ENCODE peak calls at places on chromosomes 4 and X, in six cellular contexts. V, K, Q, Z, E and D are unnamed samples.

GRCh38 chrX:38126179-38126578 is 94.5 kb downstream of the SRPX start:
- DNase-seq in Z (no peak), K (no peak), V (no peak), E (no peak), Q (no peak), D (no peak)

GRCh38 chr4:110799171-110799570 is 176.3 kb upstream of the PITX2 start:
- DNase-seq in Q (no peak), V (no peak), Z (no peak), E (no peak), K (no peak), D (no peak)

GRCh38 chr4:122625156-122625555 is 4.3 kb upstream of the IL21 start:
- DNase-seq in E (no peak), Z (no peak), K (no peak), Q (no peak), V (no peak), D (no peak)

GRCh38 chrX:153303276-153304262 is 18.0 kb downstream of the PNMA6F start:
- DNase-seq in Z (no peak), E (no peak), K (no peak), Q (no peak), V (no peak), D (no peak)

GRCh38 chr4:115834441-115834840 is 721.0 kb upstream of the NDST4 start:
- DNase-seq in Q (no peak), Z (peak), E (no peak), K (no peak), V (no peak), D (no peak)

GRCh38 chrX:134625315-134625718 is 33.0 kb downstream of the PLAC1 start:
- DNase-seq in V (no peak), Q (no peak), K (no peak), E (no peak), Z (no peak), D (no peak)

GRCh38 chr4:89257376-89257775 is 50.2 kb downstream of the GPRIN3 start:
- DNase-seq in V (no peak), Q (no peak), K (no peak), E (no peak), Z (no peak), D (no peak)

GRCh38 chr4:75477201-75477600 is 37.0 kb downstream of the RCHY1 start:
- DNase-seq in V (no peak), Z (no peak), Q (no peak), K (no peak), E (no peak), D (no peak)

GRCh38 chr4:60400599-60400998 is 799.5 kb upstream of the ADGRL3 start:
- DNase-seq in E (no peak), Z (no peak), V (no peak), Q (no peak), K (no peak), D (no peak)

GRCh38 chrX:41047878-41048534 is 37.2 kb upstream of the USP9X start:
- DNase-seq in K (no peak), V (peak), Q (no peak), Z (peak), E (no peak), D (no peak)

GRCh38 chrX:107537815-107538214 is 88.4 kb downstream of the FRMPD3 start:
- DNase-seq in K (no peak), V (peak), Z (peak), Q (peak), E (no peak), D (no peak)

GRCh38 chrX:103678199-103678993 is 8.1 kb downstream of the MORF4L2 start:
- DNase-seq in K (no peak), Z (no peak), E (no peak), Q (no peak), V (no peak), D (no peak)

GRCh38 chr4:973431-974397 is at the start of gene DGKQ:
- DNase-seq in K (no peak), V (peak), E (peak), Q (peak), Z (peak), D (peak)
- TF ChIP-seq POLR2A in K (peak), V (peak), E (no peak), Q (no peak), Z (no peak), D (no peak)

GRCh38 chr4:78552398-78553396 is 1.1 kb downstream of the ANXA3 start:
- DNase-seq in K (no peak), Z (peak), V (no peak), Q (no peak), E (no peak), D (no peak)
- TF ChIP-seq TAF1 in K (no peak), Z (no peak), V (no peak), Q (peak), E (no peak), D (no peak)

GRCh38 chrX:30248854-30249253 is 1.9 kb downstream of the MAGEB1 start:
- DNase-seq in Z (no peak), V (no peak), E (no peak), K (peak), Q (no peak), D (no peak)

GRCh38 chrX:30241724-30242415 is at the start of gene MAGEB4:
- DNase-seq in Z (no peak), V (no peak), K (no peak), Q (no peak), E (no peak), D (no peak)

GRCh38 chrX:30246769-30247489 is at the start of gene MAGEB1:
- DNase-seq in E (no peak), Z (peak), Q (peak), V (peak), K (no peak), D (no peak)
- TF ChIP-seq POLR2AphosphoS5 in E (no peak), Z (no peak), Q (no peak), V (peak), K (no peak), D (no peak)

GRCh38 chr4:6470502-6471302 is 1.7 kb downstream of the PPP2R2C start:
- DNase-seq in V (peak), E (no peak), K (no peak), Z (no peak), Q (peak), D (no peak)
- TF ChIP-seq POLR2A in V (no peak), E (no peak), K (no peak), Z (no peak), Q (no peak), D (no peak)

GRCh38 chr4:185265942-185266341 is 56.5 kb downstream of the SNX25 start:
- DNase-seq in E (no peak), K (peak), Q (no peak), V (no peak), Z (no peak), D (no peak)
- TF ChIP-seq TAF1 in E (no peak), K (no peak), Q (no peak), V (no peak), Z (no peak), D (no peak)